ENCODE peak calls at places on chromosomes 11 and 22, in five cellular contexts. W is NCI-H460; A is globus pallidus; E is DMS 273 treated with DMSO at 0.1 percent for 48 hours; B is activated T-helper 1 cell treated with anti-CD3 and anti-CD28 coated beads, Interleukin-2, amount 50 U/mL, for 16 hours. H is an unnamed sample.

GRCh38 chr11:124556828-124557227 is 13.0 kb upstream of the OR8A1 start:
- DNase-seq in W (no peak), A (no peak), E (no peak), B (no peak), H (no peak)

GRCh38 chr11:72781313-72782080 is 12.3 kb downstream of the STARD10 start:
- DNase-seq in W (no peak), A (no peak), E (no peak), B (peak; percentile 47), H (peak; percentile 23)

GRCh38 chr22:28802595-28803087 is 2.3 kb upstream of the XBP1 start:
- DNase-seq in W (no peak), A (no peak), E (no peak), B (no peak), H (no peak)

GRCh38 chr11:116500833-116501622 is 271.8 kb downstream of the BUD13 start:
- DNase-seq in W (no peak), A (peak; percentile 20), E (no peak), B (no peak), H (no peak)

GRCh38 chr22:19872779-19873137 is 18.1 kb upstream of the GNB1L start:
- DNase-seq in W (no peak), A (no peak), E (no peak), B (no peak), H (no peak)

GRCh38 chr11:113587318-113587739 is 112.1 kb upstream of the DRD2 start:
- DNase-seq in W (no peak), A (no peak), E (no peak), B (no peak), H (no peak)

GRCh38 chr11:95576149-95576851 is 213.3 kb downstream of the FAM76B start:
- DNase-seq in W (no peak), A (no peak), E (no peak), B (no peak), H (no peak)

GRCh38 chr11:118884613-118885274 is 1.1 kb downstream of the CXCR5 start:
- DNase-seq in W (no peak), A (no peak), E (no peak), B (no peak), H (no peak)

GRCh38 chr11:115939726-115940421 is 435.7 kb upstream of the CADM1 start:
- DNase-seq in W (no peak), A (no peak), E (no peak), B (no peak), H (no peak)

GRCh38 chr11:44600739-44601416 is 35.4 kb downstream of the CD82 start:
- DNase-seq in W (no peak), A (no peak), E (peak; percentile 77), B (no peak), H (no peak)

GRCh38 chr11:77036398-77036797 is 2.2 kb downstream of the B3GNT6 start:
- DNase-seq in W (no peak), A (no peak), E (no peak), B (no peak), H (no peak)

GRCh38 chr11:35553831-35554230 is 28.4 kb upstream of the PAMR1 start:
- DNase-seq in W (no peak), A (no peak), E (no peak), B (no peak), H (no peak)

GRCh38 chr11:119015054-119015611 is 3.0 kb downstream of the RPS25 start:
- DNase-seq in W (no peak), A (no peak), E (no peak), B (no peak), H (no peak)

GRCh38 chr11:2139118-2139490 is at the start of gene IGF2:
- DNase-seq in W (no peak), A (no peak), E (no peak), B (no peak), H (no peak)

GRCh38 chr11:126132319-126132718 is 69.7 kb upstream of the CDON start:
- DNase-seq in W (no peak), A (no peak), E (peak; percentile 39), B (no peak), H (no peak)

GRCh38 chr22:42868751-42869251 is 11.7 kb upstream of the ARFGAP3 start:
- DNase-seq in W (no peak), A (no peak), E (peak; percentile 20), B (no peak), H (no peak)

GRCh38 chr11:120814531-120815259 is 209.2 kb upstream of the TBCEL start:
- DNase-seq in W (no peak), A (no peak), E (no peak), B (no peak), H (no peak)

GRCh38 chr22:30310881-30311771 is 15.6 kb downstream of the TBC1D10A start:
- DNase-seq in W (no peak), A (no peak), E (no peak), B (no peak), H (no peak)

GRCh38 chr11:35102267-35102666 is 36.7 kb upstream of the CD44 start:
- DNase-seq in W (no peak), A (no peak), E (no peak), B (no peak), H (no peak)

GRCh38 chr11:47415949-47416472 is 7.6 kb downstream of the SLC39A13 start:
- DNase-seq in W (no peak), A (no peak), E (peak; percentile 22), B (no peak), H (no peak)

GRCh38 chr22:37985050-37985585 is 763 bp upstream of the SOX10 start:
- DNase-seq in W (no peak), A (no peak), E (no peak), B (no peak), H (no peak)

GRCh38 chr22:40015346-40015976 is 20.7 kb downstream of the FAM83F start:
- DNase-seq in W (no peak), A (no peak), E (no peak), B (no peak), H (no peak)

GRCh38 chr11:112841719-112842118 is 119.5 kb upstream of the NCAM1 start:
- DNase-seq in W (no peak), A (no peak), E (no peak), B (no peak), H (no peak)

GRCh38 chr11:13284776-13285588 is 7.4 kb downstream of the BMAL1 start:
- DNase-seq in W (no peak), A (no peak), E (no peak), B (no peak), H (no peak)

GRCh38 chr11:121321614-121322243 is 29.2 kb downstream of the SC5D start:
- DNase-seq in W (no peak), A (peak; percentile 81), E (no peak), B (no peak), H (peak; percentile 9)

GRCh38 chr11:33476945-33477584 is 219.9 kb downstream of the HIPK3 start:
- DNase-seq in W (no peak), A (no peak), E (no peak), B (no peak), H (no peak)

GRCh38 chr11:96012086-96012824 is 88.3 kb upstream of the MTMR2 start:
- DNase-seq in W (peak; percentile 4), A (peak; percentile 92), E (no peak), B (peak; percentile 24), H (peak; percentile 43)

GRCh38 chr11:32884770-32885384 is 7.7 kb upstream of the QSER1 start:
- DNase-seq in W (no peak), A (no peak), E (no peak), B (no peak), H (no peak)

GRCh38 chr11:34890089-34890488 is 26.1 kb downstream of the APIP start:
- DNase-seq in W (no peak), A (peak; percentile 27), E (no peak), B (no peak), H (no peak)

GRCh38 chr11:75557649-75558494 is 4.2 kb upstream of the SERPINH1 start:
- DNase-seq in W (no peak), A (no peak), E (no peak), B (no peak), H (no peak)

GRCh38 chr11:119380160-119380815 is 1.2 kb downstream of the USP2 start:
- DNase-seq in W (no peak), A (no peak), E (no peak), B (no peak), H (no peak)

GRCh38 chr11:115758011-115758410 is 253.8 kb upstream of the CADM1 start:
- DNase-seq in W (no peak), A (no peak), E (no peak), B (no peak), H (no peak)

GRCh38 chr22:44256085-44256484 is 56.7 kb downstream of the SHISAL1 start:
- DNase-seq in W (no peak), A (no peak), E (no peak), B (no peak), H (no peak)

GRCh38 chr11:130383363-130384168 is 44.8 kb downstream of the ADAMTS8 start:
- DNase-seq in W (no peak), A (no peak), E (no peak), B (no peak), H (no peak)

GRCh38 chr11:101035872-101036271 is 93.7 kb downstream of the PGR start:
- DNase-seq in W (no peak), A (no peak), E (no peak), B (no peak), H (no peak)

GRCh38 chr11:59040607-59041006 is 45.5 kb upstream of the GLYATL1B start:
- DNase-seq in W (no peak), A (no peak), E (no peak), B (no peak), H (no peak)

H was measured in stimulated activated CD8-positive, alpha-beta memory T cell treated with anti-CD3 and anti-CD28 coated beads, Interleukin-7, amount 100 ng/mL, for 4 hours.